ENCODE peak calls at places on chromosomes 3 and 15, in eight cellular contexts. One of them, this sample, is unnamed.

GRCh38 chr3:139322346-139322745 is 21.5 kb upstream of the MRPS22 start:
- DNase-seq in cardiac muscle cell: no peak
- DNase-seq in AG04450: no peak
- DNase-seq in kidney: no peak
- DNase-seq in neural progenitor cell: no peak
- DNase-seq in D721Med: no peak
- DNase-seq in uterus: no peak
- DNase-seq in GM13976: no peak
- DNase-seq in this sample: no peak

GRCh38 chr3:45988100-45988761 is 7.4 kb downstream of the FYCO1 start:
- DNase-seq in D721Med: no peak
- DNase-seq in AG04450: no peak
- DNase-seq in kidney: no peak
- DNase-seq in GM13976: no peak
- DNase-seq in neural progenitor cell: no peak
- DNase-seq in uterus: peak
- DNase-seq in cardiac muscle cell: no peak
- DNase-seq in this sample: no peak

GRCh38 chr3:127720161-127720823 is 47.5 kb downstream of the ABTB1 start:
- DNase-seq in kidney: no peak
- DNase-seq in D721Med: no peak
- DNase-seq in GM13976: no peak
- DNase-seq in neural progenitor cell: no peak
- DNase-seq in cardiac muscle cell: no peak
- DNase-seq in AG04450: no peak
- DNase-seq in uterus: no peak
- DNase-seq in this sample: no peak

GRCh38 chr3:79976466-79976865 is 208.7 kb upstream of the ROBO1 start:
- DNase-seq in uterus: no peak
- DNase-seq in cardiac muscle cell: no peak
- DNase-seq in kidney: no peak
- DNase-seq in neural progenitor cell: no peak
- DNase-seq in AG04450: no peak
- DNase-seq in D721Med: no peak
- DNase-seq in GM13976: no peak
- DNase-seq in this sample: no peak

GRCh38 chr3:99467420-99467819 is 171.0 kb upstream of the COL8A1 start:
- DNase-seq in uterus: no peak
- DNase-seq in GM13976: no peak
- DNase-seq in D721Med: no peak
- DNase-seq in neural progenitor cell: no peak
- DNase-seq in cardiac muscle cell: peak
- DNase-seq in AG04450: no peak
- DNase-seq in kidney: no peak
- DNase-seq in this sample: no peak

GRCh38 chr15:39804026-39804425 is 21.4 kb upstream of the FSIP1 start:
- DNase-seq in cardiac muscle cell: no peak
- DNase-seq in neural progenitor cell: no peak
- DNase-seq in uterus: no peak
- DNase-seq in D721Med: no peak
- DNase-seq in AG04450: no peak
- DNase-seq in GM13976: no peak
- DNase-seq in kidney: no peak
- DNase-seq in this sample: no peak

GRCh38 chr15:86087808-86088207 is 8.1 kb downstream of the AGBL1 start:
- DNase-seq in AG04450: no peak
- DNase-seq in kidney: no peak
- DNase-seq in neural progenitor cell: no peak
- DNase-seq in cardiac muscle cell: no peak
- DNase-seq in D721Med: no peak
- DNase-seq in GM13976: no peak
- DNase-seq in uterus: no peak
- DNase-seq in this sample: no peak

GRCh38 chr15:40002295-40002694 is 36.7 kb downstream of the SRP14 start:
- DNase-seq in neural progenitor cell: no peak
- DNase-seq in cardiac muscle cell: no peak
- DNase-seq in uterus: no peak
- DNase-seq in D721Med: no peak
- DNase-seq in kidney: no peak
- DNase-seq in AG04450: peak
- DNase-seq in GM13976: no peak
- DNase-seq in this sample: no peak

GRCh38 chr15:65338366-65338765 is 33.9 kb downstream of the RNU5B-1 start:
- DNase-seq in cardiac muscle cell: no peak
- DNase-seq in kidney: peak
- DNase-seq in neural progenitor cell: no peak
- DNase-seq in GM13976: no peak
- DNase-seq in D721Med: no peak
- DNase-seq in uterus: no peak
- DNase-seq in AG04450: no peak
- DNase-seq in this sample: no peak

DNA sequence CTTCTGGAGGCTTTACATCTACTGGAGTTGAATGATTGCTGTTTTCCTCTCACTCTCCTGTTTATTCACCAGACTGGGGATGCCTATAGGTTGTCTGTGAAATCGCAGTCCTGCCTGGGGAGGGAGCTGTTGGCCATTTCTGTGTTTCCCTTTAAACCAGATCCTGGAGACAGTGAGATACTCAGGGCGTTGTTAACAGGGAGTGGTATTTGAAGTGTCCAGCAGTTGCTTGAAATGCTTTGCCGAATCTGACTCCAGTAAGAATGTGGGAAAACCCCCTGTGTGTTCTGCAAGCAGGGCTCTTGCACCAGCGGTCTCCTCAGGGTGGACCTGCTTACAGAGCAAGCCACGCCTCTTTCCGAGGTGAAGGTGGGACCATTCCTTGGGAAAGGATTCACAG is 4.3 kb upstream of the LRRK1 start:
- DNase-seq in cardiac muscle cell: peak
- DNase-seq in neural progenitor cell: peak
- DNase-seq in D721Med: no peak
- DNase-seq in GM13976: no peak
- DNase-seq in uterus: no peak
- DNase-seq in AG04450: no peak
- DNase-seq in kidney: peak
- DNase-seq in this sample: peak
- TF ChIP-seq CTCF in cardiac muscle cell: peak
- TF ChIP-seq CTCF in neural progenitor cell: peak
- TF ChIP-seq CTCF in D721Med: no peak
- TF ChIP-seq CTCF in GM13976: no peak
- TF ChIP-seq CTCF in uterus: no peak
- TF ChIP-seq CTCF in AG04450: peak
- TF ChIP-seq CTCF in kidney: no peak
- TF ChIP-seq CTCF in this sample: no peak

GRCh38 chr3:197513953-197514785 is 41.6 kb downstream of the BDH1 start:
- DNase-seq in AG04450: no peak
- DNase-seq in uterus: no peak
- DNase-seq in neural progenitor cell: no peak
- DNase-seq in kidney: peak
- DNase-seq in cardiac muscle cell: no peak
- DNase-seq in D721Med: no peak
- DNase-seq in GM13976: no peak
- DNase-seq in this sample: no peak

GRCh38 chr3:197512691-197513571 is 42.8 kb downstream of the BDH1 start:
- DNase-seq in GM13976: no peak
- DNase-seq in kidney: peak
- DNase-seq in AG04450: no peak
- DNase-seq in uterus: no peak
- DNase-seq in neural progenitor cell: no peak
- DNase-seq in cardiac muscle cell: no peak
- DNase-seq in D721Med: no peak
- DNase-seq in this sample: no peak

GRCh38 chr3:197511130-197511529 is 44.6 kb downstream of the BDH1 start:
- DNase-seq in uterus: no peak
- DNase-seq in neural progenitor cell: no peak
- DNase-seq in AG04450: no peak
- DNase-seq in cardiac muscle cell: no peak
- DNase-seq in kidney: peak
- DNase-seq in D721Med: no peak
- DNase-seq in GM13976: no peak
- DNase-seq in this sample: no peak

GRCh38 chr3:197510642-197511018 is 45.1 kb downstream of the BDH1 start:
- DNase-seq in D721Med: no peak
- DNase-seq in cardiac muscle cell: no peak
- DNase-seq in uterus: no peak
- DNase-seq in neural progenitor cell: no peak
- DNase-seq in AG04450: no peak
- DNase-seq in GM13976: peak
- DNase-seq in kidney: peak
- DNase-seq in this sample: no peak

GRCh38 chr3:197511853-197512635 is 43.7 kb downstream of the BDH1 start:
- DNase-seq in GM13976: no peak
- DNase-seq in kidney: peak
- DNase-seq in neural progenitor cell: no peak
- DNase-seq in cardiac muscle cell: no peak
- DNase-seq in AG04450: no peak
- DNase-seq in D721Med: no peak
- DNase-seq in uterus: no peak
- DNase-seq in this sample: no peak
- TF ChIP-seq CTCF in GM13976: no peak
- TF ChIP-seq CTCF in kidney: no peak
- TF ChIP-seq CTCF in neural progenitor cell: no peak
- TF ChIP-seq CTCF in cardiac muscle cell: no peak
- TF ChIP-seq CTCF in AG04450: no peak
- TF ChIP-seq CTCF in D721Med: no peak
- TF ChIP-seq CTCF in uterus: no peak
- TF ChIP-seq CTCF in this sample: no peak

GRCh38 chr3:159763466-159764210 is 225.0 kb upstream of the IL12A start:
- DNase-seq in uterus: peak
- DNase-seq in AG04450: peak
- DNase-seq in cardiac muscle cell: peak
- DNase-seq in kidney: peak
- DNase-seq in D721Med: peak
- DNase-seq in neural progenitor cell: peak
- DNase-seq in GM13976: peak
- DNase-seq in this sample: peak

GRCh38 chr3:159762981-159763465 is 225.6 kb upstream of the IL12A start:
- DNase-seq in GM13976: peak
- DNase-seq in uterus: peak
- DNase-seq in neural progenitor cell: peak
- DNase-seq in cardiac muscle cell: peak
- DNase-seq in kidney: peak
- DNase-seq in D721Med: no peak
- DNase-seq in AG04450: peak
- DNase-seq in this sample: peak

GRCh38 chr3:159761826-159762225 is 226.8 kb upstream of the IL12A start:
- DNase-seq in kidney: no peak
- DNase-seq in GM13976: no peak
- DNase-seq in neural progenitor cell: no peak
- DNase-seq in uterus: no peak
- DNase-seq in AG04450: no peak
- DNase-seq in cardiac muscle cell: no peak
- DNase-seq in D721Med: no peak
- DNase-seq in this sample: no peak

GRCh38 chr3:159761377-159761776 is 227.3 kb upstream of the IL12A start:
- DNase-seq in cardiac muscle cell: no peak
- DNase-seq in uterus: peak
- DNase-seq in D721Med: no peak
- DNase-seq in neural progenitor cell: no peak
- DNase-seq in GM13976: no peak
- DNase-seq in AG04450: no peak
- DNase-seq in kidney: no peak
- DNase-seq in this sample: no peak

DNA sequence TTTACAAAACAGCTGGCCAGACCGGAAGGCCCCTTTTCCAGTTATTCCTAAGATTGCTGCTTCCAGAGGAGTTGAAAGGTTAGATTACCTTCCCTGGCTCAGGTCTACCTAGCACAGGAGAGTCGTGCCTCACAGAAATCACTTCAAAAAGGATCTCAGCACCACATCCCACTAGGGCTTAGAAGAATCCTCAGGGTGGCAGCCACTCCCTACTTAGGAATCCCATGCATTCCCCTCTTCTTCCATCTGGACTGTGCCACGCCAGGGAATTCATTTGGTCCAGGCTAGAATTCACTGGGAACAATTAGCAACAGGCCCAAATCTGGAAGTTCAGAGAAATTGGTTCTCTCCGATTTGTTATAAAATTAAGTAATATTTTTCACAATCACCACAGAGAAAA is 226.4 kb upstream of the IL12A start:
- DNase-seq in D721Med: no peak
- DNase-seq in uterus: no peak
- DNase-seq in AG04450: no peak
- DNase-seq in kidney: no peak
- DNase-seq in GM13976: no peak
- DNase-seq in cardiac muscle cell: no peak
- DNase-seq in neural progenitor cell: peak
- DNase-seq in this sample: no peak
- TF ChIP-seq CTCF in D721Med: no peak
- TF ChIP-seq CTCF in uterus: no peak
- TF ChIP-seq CTCF in AG04450: no peak
- TF ChIP-seq CTCF in kidney: no peak
- TF ChIP-seq CTCF in GM13976: no peak
- TF ChIP-seq CTCF in cardiac muscle cell: no peak
- TF ChIP-seq CTCF in neural progenitor cell: no peak
- TF ChIP-seq CTCF in this sample: no peak

GRCh38 chr3:183502237-183502636 is 53.3 kb downstream of the KLHL6 start:
- DNase-seq in cardiac muscle cell: no peak
- DNase-seq in kidney: no peak
- DNase-seq in AG04450: no peak
- DNase-seq in D721Med: no peak
- DNase-seq in neural progenitor cell: no peak
- DNase-seq in GM13976: no peak
- DNase-seq in uterus: no peak
- DNase-seq in this sample: no peak

GRCh38 chr3:183502782-183503181 is 52.7 kb downstream of the KLHL6 start:
- DNase-seq in AG04450: no peak
- DNase-seq in GM13976: no peak
- DNase-seq in D721Med: no peak
- DNase-seq in uterus: no peak
- DNase-seq in neural progenitor cell: no peak
- DNase-seq in kidney: no peak
- DNase-seq in cardiac muscle cell: no peak
- DNase-seq in this sample: no peak

GRCh38 chr3:183504597-183504996 is 50.9 kb downstream of the KLHL6 start:
- DNase-seq in uterus: no peak
- DNase-seq in D721Med: no peak
- DNase-seq in kidney: no peak
- DNase-seq in AG04450: no peak
- DNase-seq in cardiac muscle cell: no peak
- DNase-seq in GM13976: no peak
- DNase-seq in neural progenitor cell: no peak
- DNase-seq in this sample: no peak

GRCh38 chr3:183500981-183501704 is 54.4 kb downstream of the KLHL6 start:
- DNase-seq in kidney: no peak
- DNase-seq in D721Med: no peak
- DNase-seq in cardiac muscle cell: no peak
- DNase-seq in neural progenitor cell: no peak
- DNase-seq in GM13976: no peak
- DNase-seq in AG04450: no peak
- DNase-seq in uterus: no peak
- DNase-seq in this sample: no peak

DNA sequence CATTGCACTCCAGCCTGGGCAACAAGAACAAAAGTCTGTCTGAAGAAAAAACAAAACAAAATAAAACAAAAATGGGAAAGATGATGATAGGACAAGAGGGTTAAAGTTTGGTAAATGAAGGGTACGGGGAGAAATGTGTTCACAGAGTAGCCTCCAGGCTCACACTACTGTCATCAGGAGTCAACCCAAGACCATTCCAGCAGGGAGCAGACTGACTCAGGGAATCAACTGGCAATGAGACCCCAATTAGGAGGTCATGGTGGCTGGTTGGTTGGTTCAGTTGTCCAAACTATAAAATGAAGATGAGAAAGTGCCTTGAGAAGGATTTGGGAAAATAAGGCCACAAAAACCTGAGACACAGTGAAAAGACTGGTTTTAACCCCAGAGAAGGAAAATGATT is 51.8 kb downstream of the KLHL6 start:
- DNase-seq in D721Med: no peak
- DNase-seq in cardiac muscle cell: no peak
- DNase-seq in neural progenitor cell: peak
- DNase-seq in kidney: no peak
- DNase-seq in AG04450: no peak
- DNase-seq in uterus: no peak
- DNase-seq in GM13976: no peak
- DNase-seq in this sample: no peak
- TF ChIP-seq CTCF in D721Med: no peak
- TF ChIP-seq CTCF in cardiac muscle cell: no peak
- TF ChIP-seq CTCF in neural progenitor cell: peak
- TF ChIP-seq CTCF in kidney: no peak
- TF ChIP-seq CTCF in AG04450: no peak
- TF ChIP-seq CTCF in uterus: no peak
- TF ChIP-seq CTCF in GM13976: no peak
- TF ChIP-seq CTCF in this sample: no peak